ENCODE peak calls at places on chromosomes 6 and 20, in seven cellular contexts. L is fibroblast of lung; U is CD8-positive, alpha-beta memory T cell; D is T-helper 17 cell; H is right cardiac atrium; S is spleen; V is prostate gland. W is an unnamed sample.

GRCh38 chr6:144284753-144285547 is at the start of gene UTRN:
- DNase-seq in S (peak; percentile 92), U (peak; percentile 57), D (peak; percentile 13), H (peak; percentile 87), L (peak; percentile 87), V (peak; percentile 76), W (peak; percentile 8)

GRCh38 chr20:37948956-37949355 is 46.0 kb downstream of the VSTM2L start:
- DNase-seq in V (no peak), H (no peak), D (no peak), U (no peak), L (no peak), S (peak; percentile 9), W (no peak)

GRCh38 chr6:131383421-131384411 is 189.3 kb upstream of the ARG1 start:
- DNase-seq in V (no peak), D (no peak), S (peak; percentile 82), H (no peak), U (no peak), L (peak; percentile 55), W (no peak)

GRCh38 chr20:38004416-38004815 is 28.8 kb downstream of the TTI1 start:
- DNase-seq in H (no peak), S (no peak), U (no peak), V (no peak), L (no peak), D (no peak), W (no peak)

GRCh38 chr20:51267679-51268078 is 244.8 kb upstream of the KCNG1 start:
- DNase-seq in D (no peak), L (no peak), V (no peak), H (no peak), U (no peak), S (no peak), W (no peak)

GRCh38 chr6:148203281-148203925 is 139.2 kb upstream of the SASH1 start:
- DNase-seq in L (peak; percentile 93), S (no peak), H (no peak), U (no peak), D (no peak), V (no peak), W (no peak)

GRCh38 chr20:57022306-57022705 is 244.1 kb downstream of the BMP7 start:
- DNase-seq in U (no peak), H (no peak), D (no peak), S (no peak), V (no peak), L (no peak), W (no peak)

GRCh38 chr20:48215536-48215935 is 430.3 kb upstream of the SULF2 start:
- DNase-seq in S (no peak), V (no peak), L (no peak), U (no peak), H (no peak), D (no peak), W (no peak)

GRCh38 chr6:158264180-158264579 is 48.1 kb upstream of the TULP4 start:
- DNase-seq in H (no peak), S (no peak), V (no peak), D (no peak), U (no peak), L (no peak), W (no peak)

GRCh38 chr6:108755257-108756240 is 92.7 kb upstream of the ARMC2 start:
- DNase-seq in H (no peak), D (no peak), V (no peak), S (no peak), U (no peak), L (peak; percentile 34), W (no peak)

GRCh38 chr20:56843386-56843785 is 214.3 kb downstream of the TFAP2C start:
- DNase-seq in S (no peak), U (no peak), V (no peak), L (no peak), H (no peak), D (no peak), W (no peak)

GRCh38 chr6:29748391-29749352 is 25.4 kb downstream of the HLA-F start:
- DNase-seq in H (peak; percentile 95), L (peak; percentile 63), V (peak; percentile 95), S (peak; percentile 94), D (peak; percentile 84), U (peak; percentile 90), W (peak; percentile 62)

GRCh38 chr20:20463933-20464374 is 96.0 kb downstream of the INSM1 start:
- DNase-seq in V (no peak), S (no peak), U (no peak), D (no peak), H (no peak), L (peak; percentile 71), W (no peak)

GRCh38 chr6:129844118-129844891 is 16.8 kb downstream of the TMEM244 start:
- DNase-seq in L (peak; percentile 83), S (no peak), H (no peak), U (no peak), D (no peak), V (no peak), W (no peak)

GRCh38 chr6:141421378-141421777 is 711.3 kb upstream of the GJE1 start:
- DNase-seq in V (no peak), S (no peak), H (no peak), L (peak; percentile 89), D (no peak), U (no peak), W (no peak)

DNA sequence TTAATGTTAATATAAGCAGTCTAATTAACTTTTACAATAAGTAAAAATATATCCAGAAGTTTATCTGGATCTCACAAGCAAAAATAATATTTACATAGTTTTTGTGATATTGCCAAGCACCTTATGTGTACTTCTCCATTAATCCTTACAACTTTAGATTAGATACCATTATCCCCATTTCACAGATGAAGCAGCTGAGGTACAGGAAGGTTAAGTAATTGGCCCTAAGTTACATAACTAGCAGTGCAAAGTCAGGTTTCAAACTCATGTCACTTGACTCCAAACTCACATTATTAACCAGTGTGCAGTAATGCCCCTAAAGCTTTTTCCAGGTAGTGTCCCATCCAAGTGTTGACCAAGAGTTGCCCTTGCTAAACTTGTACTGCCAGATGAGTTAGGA is 248.6 kb upstream of the STXBP5 start:
- DNase-seq in H (no peak), D (no peak), U (no peak), S (no peak), L (no peak), V (no peak), W (no peak)
- H3K9me3 ChIP-seq in H (no peaks in the 10 kb centered on the region), D (no peaks in the 10 kb centered on the region), U (no peaks in the 10 kb centered on the region), S (no peaks in the 10 kb centered on the region), L (no peaks in the 10 kb centered on the region), V (no peaks in the 10 kb centered on the region), W (no peaks in the 10 kb centered on the region)

GRCh38 chr20:10855778-10856177 is 182.0 kb upstream of the JAG1 start:
- DNase-seq in S (no peak), L (no peak), U (no peak), D (no peak), H (no peak), V (no peak), W (no peak)

GRCh38 chr20:10856237-10856636 is 182.4 kb upstream of the JAG1 start:
- DNase-seq in D (no peak), H (no peak), V (no peak), L (peak; percentile 26), S (no peak), U (no peak), W (no peak)

GRCh38 chr20:10855031-10855430 is 181.2 kb upstream of the JAG1 start:
- DNase-seq in L (peak; percentile 66), H (no peak), S (no peak), V (no peak), D (no peak), U (no peak), W (no peak)

GRCh38 chr20:10848810-10849370 is 175.1 kb upstream of the JAG1 start:
- DNase-seq in H (peak; percentile 41), L (peak; percentile 98), U (no peak), S (no peak), D (no peak), V (no peak), W (no peak)

GRCh38 chr20:10853176-10853575 is 179.4 kb upstream of the JAG1 start:
- DNase-seq in H (no peak), S (no peak), U (no peak), V (no peak), D (no peak), L (peak; percentile 37), W (no peak)
- H3K9me3 ChIP-seq in H (no peaks in the 10 kb centered on the region), S (no peaks in the 10 kb centered on the region), U (no peaks in the 10 kb centered on the region), V (no peaks in the 10 kb centered on the region), D (no peaks in the 10 kb centered on the region), L (no peaks in the 10 kb centered on the region), W (no peaks in the 10 kb centered on the region)

DNA sequence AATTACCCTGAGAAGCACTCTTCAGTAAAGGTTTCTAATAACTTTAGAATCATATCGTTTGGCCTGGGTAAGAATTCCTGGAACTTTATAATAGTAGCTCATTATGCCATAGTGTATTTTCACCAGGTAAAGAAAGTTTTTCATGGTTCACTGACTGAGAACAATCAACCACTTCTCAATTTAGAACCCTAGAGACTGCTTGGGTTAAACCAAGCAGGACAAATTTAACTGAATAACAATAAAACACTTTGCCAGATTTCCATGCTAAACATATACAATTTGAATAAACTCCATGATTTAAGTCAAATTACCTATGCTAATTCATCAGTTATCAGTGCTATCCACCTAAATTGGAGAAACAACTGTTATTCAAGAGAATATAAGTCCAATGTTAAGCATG is 99.4 kb downstream of the PLG start:
- DNase-seq in L (no peak), H (no peak), D (no peak), S (no peak), U (no peak), V (no peak), W (no peak)
- H3K9me3 ChIP-seq in L (no peaks in the 10 kb centered on the region), H (no peaks in the 10 kb centered on the region), D (no peaks in the 10 kb centered on the region), S (peaks cover 22% of the 10 kb centered on the region), U (peaks cover 6% of the 10 kb centered on the region), V (no peaks in the 10 kb centered on the region), W (no peaks in the 10 kb centered on the region)

GRCh38 chr6:167558213-167558869 is 233.5 kb downstream of the TTLL2 start:
- DNase-seq in H (no peak), U (no peak), L (no peak), V (no peak), S (no peak), D (no peak), W (no peak)
- H3K9me3 ChIP-seq in H (no peaks in the 10 kb centered on the region), U (no peaks in the 10 kb centered on the region), L (no peaks in the 10 kb centered on the region), V (no peaks in the 10 kb centered on the region), S (peaks cover 16% of the 10 kb centered on the region), D (no peaks in the 10 kb centered on the region), W (no peaks in the 10 kb centered on the region)

GRCh38 chr20:42430525-42431046 is 759.1 kb downstream of the PTPRT start:
- DNase-seq in D (no peak), V (no peak), S (no peak), L (no peak), H (peak; percentile 38), U (no peak), W (no peak)
- H3K9me3 ChIP-seq in D (no peaks in the 10 kb centered on the region), V (no peaks in the 10 kb centered on the region), S (peaks cover 9% of the 10 kb centered on the region), L (no peaks in the 10 kb centered on the region), H (no peaks in the 10 kb centered on the region), U (no peaks in the 10 kb centered on the region), W (no peaks in the 10 kb centered on the region)

GRCh38 chr6:168369776-168370175 is 50.2 kb upstream of the DACT2 start:
- DNase-seq in D (no peak), L (no peak), S (peak; percentile 36), H (no peak), V (no peak), U (no peak), W (no peak)

GRCh38 chr6:168370310-168370991 is 50.9 kb upstream of the DACT2 start:
- DNase-seq in S (peak; percentile 78), U (no peak), D (peak; percentile 28), H (peak; percentile 72), L (no peak), V (peak; percentile 78), W (peak; percentile 75)

GRCh38 chr6:168367285-168367720 is 47.7 kb upstream of the DACT2 start:
- DNase-seq in L (no peak), H (no peak), U (no peak), V (no peak), S (peak; percentile 40), D (no peak), W (no peak)

GRCh38 chr6:168368063-168368835 is 48.7 kb upstream of the DACT2 start:
- DNase-seq in U (no peak), D (no peak), S (no peak), L (no peak), V (no peak), H (no peak), W (no peak)

GRCh38 chr6:168368971-168369370 is 49.4 kb upstream of the DACT2 start:
- DNase-seq in L (no peak), V (no peak), D (no peak), S (peak; percentile 58), H (no peak), U (no peak), W (no peak)
- H3K9me3 ChIP-seq in L (no peaks in the 10 kb centered on the region), V (no peaks in the 10 kb centered on the region), D (no peaks in the 10 kb centered on the region), S (peaks cover 10% of the 10 kb centered on the region), H (no peaks in the 10 kb centered on the region), U (no peaks in the 10 kb centered on the region), W (no peaks in the 10 kb centered on the region)

W was measured in BE2C.